ENCODE peak calls at places on chromosome 20, in five cellular contexts. G, N, K, D and V are unnamed samples.

GRCh38 chr20:43988451-43988850 is 73.8 kb downstream of the TOX2 start:
- DNase-seq in D (no peak), N (no peak), K (no peak), G (no peak), V (no peak)

GRCh38 chr20:58492795-58493538 is 22.2 kb downstream of the APCDD1L start:
- DNase-seq in N (no peak), G (no peak), D (no peak), K (no peak), V (no peak)

GRCh38 chr20:61744691-61745396 is 320.8 kb downstream of the TAF4 start:
- DNase-seq in D (no peak), K (no peak), N (peak; percentile 3), G (no peak), V (no peak)

GRCh38 chr20:36318166-36318565 is 12.0 kb downstream of the DLGAP4 start:
- DNase-seq in D (peak; percentile 4), N (no peak), K (no peak), G (no peak), V (no peak)

GRCh38 chr20:14712302-14712739 is 374.9 kb upstream of the FLRT3 start:
- DNase-seq in N (peak; percentile 22), K (no peak), D (no peak), G (no peak), V (no peak)

GRCh38 chr20:44038681-44039123 is 124.0 kb downstream of the TOX2 start:
- DNase-seq in K (no peak), N (no peak), D (no peak), G (no peak), V (no peak)

GRCh38 chr20:58546756-58547526 is 31.7 kb upstream of the APCDD1L start:
- DNase-seq in N (no peak), G (no peak), K (no peak), D (no peak), V (no peak)

GRCh38 chr20:33837096-33837830 is 26.1 kb downstream of the CHMP4B start:
- DNase-seq in D (no peak), K (no peak), G (no peak), N (no peak), V (no peak)

GRCh38 chr20:34883809-34884208 is 7.4 kb downstream of the ACSS2 start:
- DNase-seq in G (no peak), N (no peak), D (no peak), K (no peak), V (no peak)

GRCh38 chr20:8331740-8332412 is 199.8 kb downstream of the PLCB1 start:
- DNase-seq in D (no peak), N (peak; percentile 70), G (no peak), K (no peak), V (no peak)

GRCh38 chr20:55540013-55540412 is 465.3 kb downstream of the CBLN4 start:
- DNase-seq in D (no peak), G (no peak), N (no peak), K (no peak), V (no peak)

GRCh38 chr20:36218380-36219064 is 17.8 kb upstream of the AAR2 start:
- DNase-seq in D (no peak), K (no peak), N (no peak), G (no peak), V (no peak)

GRCh38 chr20:13749811-13750210 is 34.9 kb downstream of the ESF1 start:
- DNase-seq in N (no peak), K (no peak), G (no peak), D (no peak), V (no peak)

DNA sequence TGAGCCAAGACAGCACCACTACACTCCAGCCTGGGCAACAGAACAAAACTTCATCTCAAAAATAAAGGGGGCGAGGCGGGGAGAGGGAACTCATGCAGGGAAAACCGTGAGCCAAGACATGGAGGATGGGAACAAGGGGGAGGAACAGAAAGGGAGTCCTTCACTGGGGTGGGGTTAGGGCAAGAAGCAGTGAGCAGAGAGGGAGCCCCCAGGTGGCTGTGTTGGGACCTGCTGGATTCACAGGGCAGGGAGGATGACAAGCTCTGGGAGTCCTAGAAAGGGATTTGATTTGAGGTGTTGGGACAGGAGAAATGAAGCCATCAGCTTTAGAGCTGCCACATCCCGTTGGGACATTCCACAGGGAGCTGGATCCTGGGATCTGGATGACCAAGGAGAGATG is 90.6 kb upstream of the TOP1 start:
- DNase-seq in G (no peak), N (no peak), K (no peak), D (peak; percentile 56), V (no peak)
- TF ChIP-seq CTCF in G (peak; percentile 40), N (peak; percentile 31), K (peak; percentile 7), D (no peak), V (no peak)

DNA sequence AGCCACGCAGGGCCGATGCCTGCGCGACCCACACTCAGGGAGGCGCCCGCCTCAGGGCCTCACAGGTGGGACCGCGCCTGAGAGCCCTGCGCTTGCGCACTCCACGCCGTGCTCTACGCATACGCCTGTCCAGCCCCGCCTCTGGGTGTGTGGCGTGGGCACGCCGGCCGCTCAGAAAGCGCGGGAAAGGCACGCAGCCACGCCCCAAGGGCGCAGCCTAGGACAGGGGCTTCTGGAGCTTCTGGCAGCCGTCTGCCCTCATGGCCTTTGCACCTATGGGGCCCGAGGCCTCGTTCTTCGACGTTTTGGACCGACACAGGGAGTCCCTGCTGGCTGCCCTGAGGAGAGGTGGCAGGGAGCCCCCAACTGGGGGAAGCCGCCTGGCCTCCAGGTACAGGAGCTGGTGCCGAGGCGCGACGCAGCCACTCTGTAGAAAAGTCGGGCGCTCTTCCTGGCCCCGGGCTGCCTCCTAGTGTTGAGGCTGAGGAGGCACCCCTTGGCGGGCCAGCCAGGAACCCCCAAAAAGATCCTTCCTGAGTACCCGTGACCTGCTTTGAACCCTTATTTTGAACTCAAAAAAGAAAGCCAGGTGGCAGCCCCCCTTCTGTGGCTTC is at the start of gene SPO11:
- DNase-seq in D (peak; percentile 76), G (no peak), N (no peak), K (no peak), V (no peak)
- TF ChIP-seq CTCF in D (peak; percentile 58), G (peak; percentile 66), N (peak; percentile 21), K (peak; percentile 25), V (peak; percentile 16)

GRCh38 chr20:38302721-38303120 is 1.2 kb upstream of the BPI start:
- DNase-seq in K (no peak), G (no peak), N (no peak), D (peak; percentile 42), V (no peak)

GRCh38 chr20:38305541-38305940 is 1.6 kb downstream of the BPI start:
- DNase-seq in N (no peak), D (no peak), G (no peak), K (no peak), V (no peak)

GRCh38 chr20:38303908-38304379 is at the start of gene BPI:
- DNase-seq in D (no peak), K (no peak), G (no peak), N (no peak), V (no peak)

GRCh38 chr20:38307371-38308046 is 3.6 kb downstream of the BPI start:
- DNase-seq in D (no peak), N (peak; percentile 67), K (no peak), G (no peak), V (no peak)

DNA sequence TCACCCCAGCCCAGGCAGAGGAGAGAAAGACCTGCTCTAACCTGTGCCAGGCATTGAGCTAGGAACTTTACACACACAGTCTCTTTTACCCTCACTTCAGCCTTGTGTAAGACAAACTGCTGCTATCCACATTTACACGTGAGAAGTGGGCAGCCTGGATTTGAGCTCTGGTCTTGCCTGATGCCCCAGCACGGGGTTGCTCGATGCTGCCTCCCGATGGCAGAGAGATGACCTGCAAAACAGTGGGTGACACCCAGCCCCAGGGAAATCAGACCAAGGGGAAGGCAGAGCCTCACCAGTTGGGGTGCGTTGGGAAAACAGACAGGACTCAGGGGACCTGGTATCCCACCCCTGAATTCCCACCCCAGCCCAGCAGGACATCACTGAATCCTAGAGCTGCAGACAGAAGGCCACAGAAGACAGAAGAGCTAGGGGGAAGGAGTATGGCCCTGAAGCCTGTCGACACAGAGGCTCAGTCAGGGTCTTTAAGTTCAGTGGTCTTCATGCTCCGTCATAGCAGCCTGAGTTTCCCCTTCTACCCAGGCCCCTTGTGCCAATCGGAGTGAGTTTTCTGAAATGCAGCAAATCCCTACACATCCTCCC is 990 bp downstream of the BPI start:
- DNase-seq in N (peak; percentile 49), K (no peak), D (peak; percentile 85), G (no peak), V (peak; percentile 47)
- TF ChIP-seq CTCF in N (peak; percentile 82), K (peak; percentile 51), D (peak; percentile 47), G (peak; percentile 70), V (peak; percentile 33)

DNA sequence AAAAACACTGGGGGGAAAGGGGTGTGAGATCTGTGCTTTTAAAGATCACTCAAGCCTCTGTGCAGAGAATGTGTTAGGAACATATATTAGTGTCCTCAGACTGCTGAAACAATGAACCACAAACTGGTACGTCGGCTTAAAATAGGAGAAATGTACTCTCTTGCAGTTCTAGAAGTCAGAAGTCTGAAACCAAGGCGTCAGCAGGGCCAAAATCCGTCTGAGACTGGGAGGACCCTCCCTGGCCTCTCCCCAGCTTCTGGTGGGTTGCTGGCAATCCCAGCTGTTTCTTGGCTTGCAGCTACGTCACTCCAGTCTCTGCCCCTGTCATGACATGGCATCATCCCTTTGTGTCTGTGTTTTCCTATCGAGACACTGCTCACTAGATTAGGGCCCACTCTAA is 3.9 kb downstream of the CDH26 start:
- DNase-seq in N (no peak), D (no peak), G (no peak), K (no peak), V (no peak)
- TF ChIP-seq CTCF in N (no peak), D (no peak), G (no peak), K (no peak), V (no peak)

DNA sequence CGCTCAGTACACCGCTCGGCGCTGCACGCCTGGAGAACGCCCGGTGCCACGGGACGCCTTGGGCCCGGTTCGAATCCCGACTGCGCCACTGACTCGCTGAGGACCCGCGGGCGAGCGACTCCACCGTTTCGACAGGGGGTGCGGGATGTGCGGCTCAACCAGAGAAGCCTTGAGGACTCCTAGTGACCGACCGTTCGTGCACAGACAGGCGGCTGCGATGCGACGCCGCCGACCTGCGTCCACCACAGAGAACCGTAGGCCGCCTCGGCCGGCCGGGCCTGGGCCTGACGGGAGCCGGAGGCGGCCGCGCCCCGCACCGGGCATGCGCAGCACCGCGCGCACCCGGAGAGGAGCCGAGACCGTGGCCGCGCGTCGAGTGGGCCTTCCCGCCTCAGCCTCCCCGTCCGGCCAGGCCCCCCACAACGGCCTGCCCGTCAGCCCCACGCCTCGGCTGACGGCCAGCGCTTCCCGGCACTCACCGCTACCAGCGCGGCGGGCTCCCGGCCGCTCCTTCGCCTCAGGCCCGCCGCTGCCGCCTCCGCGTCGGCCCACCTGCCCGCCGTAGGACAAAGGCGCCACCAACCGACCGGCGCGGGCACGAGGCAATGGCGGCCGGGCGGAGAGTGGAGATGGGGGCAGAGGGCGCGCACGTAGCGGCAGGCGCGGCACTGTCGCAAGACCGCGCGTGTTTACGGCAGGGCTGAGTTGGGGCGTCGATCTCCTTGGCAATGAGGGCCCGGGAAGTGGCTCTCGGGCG is at the start of gene NCOA5:
- DNase-seq in K (peak; percentile 97), D (peak; percentile 96), N (peak; percentile 94), G (peak; percentile 97), V (peak; percentile 95)
- TF ChIP-seq CTCF in K (peak; percentile 45), D (no peak), N (peak; percentile 2), G (no peak), V (peak; percentile 34)

GRCh38 chr20:2387580-2387979 is 6.9 kb downstream of the TGM6 start:
- DNase-seq in G (no peak), K (no peak), D (no peak), N (no peak), V (no peak)

GRCh38 chr20:2385026-2385425 is 4.3 kb downstream of the TGM6 start:
- DNase-seq in G (no peak), N (no peak), D (no peak), K (no peak), V (no peak)

GRCh38 chr20:2385496-2385895 is 4.8 kb downstream of the TGM6 start:
- DNase-seq in G (no peak), K (no peak), D (no peak), N (no peak), V (no peak)

GRCh38 chr20:2386516-2387179 is 5.9 kb downstream of the TGM6 start:
- DNase-seq in N (peak; percentile 50), K (no peak), D (no peak), G (no peak), V (no peak)

GRCh38 chr20:2387180-2387577 is 6.5 kb downstream of the TGM6 start:
- DNase-seq in K (no peak), D (peak; percentile 73), G (no peak), N (peak; percentile 64), V (peak; percentile 60)
- TF ChIP-seq CTCF in K (peak; percentile 29), D (peak; percentile 50), G (peak; percentile 62), N (peak; percentile 70), V (peak; percentile 40)